ENCODE peak calls at places on chromosomes 5 and 9, in nine cellular contexts. P is stimulated activated naive CD4-positive, alpha-beta T cell; O is iris pigment epithelial cell; F is NCI-H1105; U is HT1080; L is NCI-H1092; X is T47D; I is skeletal muscle cell; G is NCI-H345. K is an unnamed sample.

GRCh38 chr5:43140286-43140685 is 19.6 kb downstream of the ZNF131 start:
- DNase-seq in P (no peak), O (peak; percentile 64), F (no peak), U (no peak), L (no peak), X (no peak), I (no peak), G (no peak), K (no peak)

GRCh38 chr5:168341178-168341577 is 49.7 kb downstream of the WWC1 start:
- DNase-seq in P (no peak), O (no peak), F (no peak), U (peak; percentile 21), L (no peak), X (no peak), I (no peak), G (no peak), K (peak; percentile 66)

GRCh38 chr5:40333459-40334241 is 346.1 kb upstream of the PTGER4 start:
- DNase-seq in P (no peak), O (peak; percentile 79), F (no peak), U (peak; percentile 70), L (no peak), X (no peak), I (peak; percentile 25), G (no peak), K (peak; percentile 85)

GRCh38 chr5:149838881-149839739 is 105.5 kb downstream of the PDE6A start:
- DNase-seq in P (no peak), O (peak; percentile 82), F (no peak), U (peak; percentile 76), L (no peak), X (no peak), I (no peak), G (no peak), K (peak; percentile 93)

GRCh38 chr5:175589714-175590113 is 68.2 kb upstream of the HRH2 start:
- DNase-seq in P (no peak), O (no peak), F (no peak), U (no peak), L (no peak), X (no peak), I (no peak), G (no peak), K (no peak)

GRCh38 chr9:7237473-7238243 is 479.9 kb downstream of the KDM4C start:
- DNase-seq in P (no peak), O (peak; percentile 6), F (peak; percentile 66), U (peak; percentile 63), L (no peak), X (no peak), I (peak; percentile 80), G (peak; percentile 52), K (no peak)

GRCh38 chr5:96934291-96934694 is 1.6 kb upstream of the LNPEP start:
- DNase-seq in P (peak; percentile 32), O (no peak), F (no peak), U (no peak), L (no peak), X (no peak), I (no peak), G (peak; percentile 68), K (no peak)

GRCh38 chr5:158390556-158390955 is 531.6 kb upstream of the CLINT1 start:
- DNase-seq in P (no peak), O (peak; percentile 44), F (no peak), U (peak; percentile 97), L (no peak), X (no peak), I (peak; percentile 87), G (no peak), K (peak; percentile 94)

GRCh38 chr5:78509884-78510769 is 138.4 kb downstream of the LHFPL2 start:
- DNase-seq in P (no peak), O (no peak), F (peak; percentile 19), U (no peak), L (no peak), X (peak; percentile 33), I (no peak), G (peak; percentile 45), K (peak; percentile 55)

GRCh38 chr9:93667627-93668026 is 91.2 kb downstream of the PHF2 start:
- DNase-seq in P (no peak), O (no peak), F (no peak), U (no peak), L (no peak), X (no peak), I (no peak), G (no peak), K (no peak)

GRCh38 chr9:121299467-121300282 is 31.7 kb downstream of the GSN start:
- DNase-seq in P (no peak), O (peak; percentile 34), F (peak; percentile 17), U (no peak), L (no peak), X (no peak), I (no peak), G (no peak), K (no peak)

GRCh38 chr9:88993871-88994819 is 2.9 kb downstream of the S1PR3 start:
- DNase-seq in P (no peak), O (peak; percentile 43), F (no peak), U (no peak), L (no peak), X (no peak), I (no peak), G (no peak), K (no peak)

GRCh38 chr9:96514108-96514824 is 64.3 kb downstream of the HABP4 start:
- DNase-seq in P (no peak), O (peak; percentile 87), F (no peak), U (no peak), L (no peak), X (no peak), I (peak; percentile 43), G (no peak), K (no peak)

GRCh38 chr5:73823508-73823925 is 197.5 kb downstream of the ARHGEF28 start:
- DNase-seq in P (no peak), O (peak; percentile 91), F (no peak), U (peak; percentile 48), L (no peak), X (no peak), I (no peak), G (no peak), K (peak; percentile 59)

GRCh38 chr9:101212661-101213060 is 172.1 kb downstream of the BAAT start:
- DNase-seq in P (no peak), O (no peak), F (no peak), U (no peak), L (no peak), X (no peak), I (no peak), G (no peak), K (no peak)

GRCh38 chr5:31853398-31854135 is 214.6 kb downstream of the PDZD2 start:
- DNase-seq in P (no peak), O (peak; percentile 3), F (no peak), U (no peak), L (no peak), X (no peak), I (no peak), G (peak; percentile 12), K (peak; percentile 30)

GRCh38 chr9:32430720-32431119 is 46.3 kb downstream of the ACO1 start:
- DNase-seq in P (no peak), O (peak; percentile 80), F (no peak), U (peak; percentile 75), L (no peak), X (no peak), I (no peak), G (no peak), K (peak; percentile 33)

GRCh38 chr9:18520395-18520794 is 46.4 kb downstream of the ADAMTSL1 start:
- DNase-seq in P (no peak), O (peak; percentile 27), F (no peak), U (no peak), L (no peak), X (no peak), I (no peak), G (peak; percentile 33), K (no peak)

GRCh38 chr9:14654932-14655331 is 38.3 kb downstream of the ZDHHC21 start:
- DNase-seq in P (no peak), O (no peak), F (no peak), U (no peak), L (no peak), X (no peak), I (no peak), G (no peak), K (no peak)

GRCh38 chr5:60929024-60929423 is 15.8 kb downstream of the ERCC8 start:
- DNase-seq in P (no peak), O (peak; percentile 13), F (no peak), U (peak; percentile 7), L (no peak), X (no peak), I (no peak), G (no peak), K (no peak)

GRCh38 chr9:25724424-25724823 is 46.2 kb upstream of the TUSC1 start:
- DNase-seq in P (no peak), O (peak; percentile 42), F (no peak), U (peak; percentile 53), L (no peak), X (no peak), I (no peak), G (no peak), K (peak; percentile 3)

GRCh38 chr5:142078251-142078650 is 30.3 kb upstream of the NDFIP1 start:
- DNase-seq in P (no peak), O (no peak), F (peak; percentile 91), U (no peak), L (peak; percentile 78), X (no peak), I (no peak), G (no peak), K (no peak)

GRCh38 chr5:36982146-36982545 is 105.6 kb downstream of the NIPBL start:
- DNase-seq in P (no peak), O (peak; percentile 48), F (no peak), U (peak; percentile 48), L (no peak), X (no peak), I (peak; percentile 8), G (no peak), K (peak; percentile 62)

GRCh38 chr5:137563301-137563645 is 64.1 kb upstream of the SPOCK1 start:
- DNase-seq in P (no peak), O (peak; percentile 19), F (peak; percentile 52), U (no peak), L (no peak), X (no peak), I (no peak), G (no peak), K (no peak)

GRCh38 chr9:114900937-114901802 is 29.2 kb downstream of the TNFSF8 start:
- DNase-seq in P (no peak), O (peak; percentile 63), F (no peak), U (peak; percentile 77), L (no peak), X (no peak), I (no peak), G (no peak), K (peak; percentile 19)

GRCh38 chr5:121693864-121694263 is 157.8 kb upstream of the FTMT start:
- DNase-seq in P (no peak), O (peak; percentile 4), F (no peak), U (peak; percentile 43), L (no peak), X (no peak), I (no peak), G (no peak), K (peak; percentile 25)

GRCh38 chr5:153711755-153712154 is 221.3 kb downstream of the GRIA1 start:
- DNase-seq in P (no peak), O (peak; percentile 11), F (no peak), U (no peak), L (no peak), X (no peak), I (no peak), G (no peak), K (no peak)

GRCh38 chr9:6045364-6045763 is 29.9 kb upstream of the RANBP6 start:
- DNase-seq in P (no peak), O (no peak), F (no peak), U (no peak), L (no peak), X (no peak), I (no peak), G (no peak), K (no peak)

GRCh38 chr9:96022445-96023031 is 147.0 kb downstream of the ERCC6L2 start:
- DNase-seq in P (no peak), O (no peak), F (no peak), U (no peak), L (peak; percentile 62), X (no peak), I (no peak), G (no peak), K (no peak)

GRCh38 chr5:127290019-127290945 is at the start of gene MEGF10:
- DNase-seq in P (no peak), O (peak; percentile 48), F (no peak), U (peak; percentile 39), L (no peak), X (peak; percentile 60), I (no peak), G (no peak), K (peak; percentile 46)

GRCh38 chr9:35688558-35689350 is 971 bp downstream of the TPM2 start:
- DNase-seq in P (no peak), O (peak; percentile 88), F (no peak), U (peak; percentile 83), L (no peak), X (no peak), I (peak; percentile 71), G (no peak), K (peak; percentile 86)